ENCODE peak calls at places on chromosomes 6 and 20, in five cellular contexts. J, H, Q, U and M are unnamed samples.

GRCh38 chr6:53598584-53598983 is 53.7 kb upstream of the GCLC start:
- DNase-seq in H (no peak), U (no peak), Q (no peak), J (no peak), M (no peak)

GRCh38 chr6:27237089-27237723 is 10.3 kb upstream of the PRSS16 start:
- DNase-seq in Q (no peak), J (peak; percentile 67), U (no peak), H (no peak), M (no peak)

GRCh38 chr20:9185511-9185910 is 116.6 kb downstream of the PLCB4 start:
- DNase-seq in Q (no peak), H (peak; percentile 16), U (no peak), J (no peak), M (no peak)

GRCh38 chr6:169225887-169226286 is 27.8 kb downstream of the THBS2 start:
- DNase-seq in U (peak; percentile 63), H (no peak), J (no peak), Q (no peak), M (no peak)

GRCh38 chr20:35363190-35363589 is 48.6 kb downstream of the UQCC1 start:
- DNase-seq in U (no peak), Q (no peak), J (no peak), H (no peak), M (no peak)

GRCh38 chr20:61628901-61629300 is 376.8 kb downstream of the CDH4 start:
- DNase-seq in Q (no peak), H (no peak), J (no peak), U (no peak), M (no peak)

GRCh38 chr6:159092631-159093030 is 47.8 kb upstream of the TAGAP start:
- DNase-seq in J (no peak), Q (no peak), H (no peak), U (no peak), M (no peak)

GRCh38 chr20:34401741-34402455 is 38.8 kb downstream of the ITCH start:
- DNase-seq in Q (no peak), J (no peak), U (no peak), H (no peak), M (no peak)

GRCh38 chr6:69022991-69023390 is 387.9 kb downstream of the ADGRB3 start:
- DNase-seq in Q (no peak), H (no peak), U (no peak), J (no peak), M (no peak)

GRCh38 chr6:5695260-5696245 is 311.2 kb downstream of the NRN1 start:
- DNase-seq in Q (no peak), H (no peak), J (no peak), U (no peak), M (no peak)

GRCh38 chr6:169988769-169989550 is 237.5 kb downstream of the ERMARD start:
- DNase-seq in H (no peak), U (no peak), J (no peak), Q (no peak), M (no peak)

GRCh38 chr20:53040678-53041674 is 68.8 kb downstream of the TSHZ2 start:
- DNase-seq in J (no peak), Q (peak; percentile 38), U (peak; percentile 69), H (no peak), M (no peak)

GRCh38 chr20:10225439-10226080 is 6.9 kb downstream of the SNAP25 start:
- DNase-seq in H (no peak), Q (no peak), U (no peak), J (no peak), M (no peak)

GRCh38 chr20:33463332-33464101 is 20.0 kb upstream of the SNTA1 start:
- DNase-seq in J (no peak), Q (no peak), H (no peak), U (no peak), M (no peak)

GRCh38 chr6:150417899-150418824 is 49.4 kb downstream of the IYD start:
- DNase-seq in J (peak; percentile 88), U (no peak), Q (peak; percentile 59), H (peak; percentile 10), M (peak; percentile 28)

GRCh38 chr6:126976263-126976797 is 142.1 kb upstream of the RSPO3 start:
- DNase-seq in U (no peak), J (no peak), Q (no peak), H (no peak), M (no peak)

GRCh38 chr6:82283771-82284420 is 36.4 kb upstream of the IBTK start:
- DNase-seq in U (no peak), J (no peak), H (no peak), Q (no peak), M (no peak)

GRCh38 chr6:34233867-34234266 is 2.8 kb upstream of the HMGA1 start:
- DNase-seq in U (peak; percentile 55), H (no peak), Q (no peak), J (no peak), M (no peak)

GRCh38 chr6:169800668-169801395 is 49.4 kb downstream of the ERMARD start:
- DNase-seq in H (peak; percentile 45), Q (no peak), U (peak; percentile 58), J (peak; percentile 13), M (no peak)

GRCh38 chr6:16394651-16395050 is 156.3 kb downstream of the GMPR start:
- DNase-seq in Q (no peak), J (no peak), H (no peak), U (no peak), M (no peak)

GRCh38 chr20:57445298-57445697 is 54.1 kb downstream of the RBM38 start:
- DNase-seq in H (peak; percentile 54), J (no peak), Q (no peak), U (peak; percentile 95), M (no peak)

GRCh38 chr20:14712302-14712739 is 374.9 kb upstream of the FLRT3 start:
- DNase-seq in J (no peak), Q (no peak), H (peak; percentile 63), U (no peak), M (no peak)

GRCh38 chr6:109164331-109164730 is 69.0 kb downstream of the CEP57L1 start:
- DNase-seq in J (no peak), U (no peak), H (no peak), Q (no peak), M (no peak)

GRCh38 chr20:42688576-42688975 is 501.1 kb downstream of the PTPRT start:
- DNase-seq in J (no peak), Q (no peak), H (no peak), U (no peak), M (no peak)

GRCh38 chr20:7792131-7792869 is 148.0 kb downstream of the HAO1 start:
- DNase-seq in H (no peak), J (no peak), U (no peak), Q (no peak), M (no peak)

GRCh38 chr6:89242574-89243330 is 25.6 kb upstream of the GABRR1 start:
- DNase-seq in H (peak; percentile 34), U (no peak), J (peak; percentile 59), Q (no peak), M (no peak)

GRCh38 chr6:3911614-3912336 is 62.6 kb downstream of the FAM50B start:
- DNase-seq in J (peak; percentile 48), H (peak; percentile 43), U (peak; percentile 93), Q (no peak), M (no peak)

GRCh38 chr6:3911130-3911529 is 62.0 kb downstream of the FAM50B start:
- DNase-seq in J (no peak), H (no peak), U (peak; percentile 56), Q (no peak), M (no peak)

GRCh38 chr6:3908223-3908622 is 59.0 kb downstream of the FAM50B start:
- DNase-seq in Q (no peak), J (no peak), H (no peak), U (peak; percentile 42), M (no peak)

GRCh38 chr6:3908961-3909360 is 59.8 kb downstream of the FAM50B start:
- DNase-seq in Q (no peak), U (peak; percentile 59), H (no peak), J (no peak), M (no peak)

DNA sequence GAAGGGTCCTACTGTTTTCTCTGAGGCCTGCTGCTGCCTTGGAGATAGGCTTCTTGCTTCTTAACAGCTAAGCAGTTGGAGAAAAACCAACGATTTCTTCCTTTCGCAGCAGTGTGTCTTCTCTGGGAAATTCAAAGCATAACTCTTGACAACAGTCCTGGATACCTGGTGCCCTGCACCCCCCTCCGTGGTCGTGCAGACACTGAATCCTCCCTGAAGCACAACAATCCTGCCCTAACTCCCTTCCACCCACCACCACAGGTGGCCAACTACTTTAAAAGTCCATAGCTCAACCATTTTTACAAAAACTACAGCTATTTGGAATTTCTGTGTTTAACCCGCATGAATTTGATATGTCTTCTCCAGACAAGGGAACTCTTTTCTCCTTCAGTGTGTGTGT is 61.1 kb downstream of the FAM50B start:
- DNase-seq in J (no peak), Q (no peak), U (peak; percentile 33), H (no peak), M (no peak)
- H3K27me3 ChIP-seq in J (no peaks in the 10 kb centered on the region), Q (no peaks in the 10 kb centered on the region), U (no peaks in the 10 kb centered on the region), H (no peaks in the 10 kb centered on the region), M (no peaks in the 10 kb centered on the region)

GRCh38 chr6:125346143-125346925 is 44.6 kb upstream of the HDDC2 start:
- DNase-seq in H (no peak), U (no peak), Q (no peak), J (no peak), M (no peak)

GRCh38 chr6:125341460-125341859 is 39.7 kb upstream of the HDDC2 start:
- DNase-seq in Q (no peak), U (no peak), H (no peak), J (no peak), M (no peak)

GRCh38 chr6:125346926-125347563 is 45.3 kb upstream of the HDDC2 start:
- DNase-seq in H (no peak), Q (no peak), J (no peak), U (no peak), M (no peak)
- H3K4me3 ChIP-seq in H (no peak overlapping the region), Q (no peak overlapping the region), J (no peak overlapping the region), U (peak overlapping the region; percentile 55), M (no peak overlapping the region)

DNA sequence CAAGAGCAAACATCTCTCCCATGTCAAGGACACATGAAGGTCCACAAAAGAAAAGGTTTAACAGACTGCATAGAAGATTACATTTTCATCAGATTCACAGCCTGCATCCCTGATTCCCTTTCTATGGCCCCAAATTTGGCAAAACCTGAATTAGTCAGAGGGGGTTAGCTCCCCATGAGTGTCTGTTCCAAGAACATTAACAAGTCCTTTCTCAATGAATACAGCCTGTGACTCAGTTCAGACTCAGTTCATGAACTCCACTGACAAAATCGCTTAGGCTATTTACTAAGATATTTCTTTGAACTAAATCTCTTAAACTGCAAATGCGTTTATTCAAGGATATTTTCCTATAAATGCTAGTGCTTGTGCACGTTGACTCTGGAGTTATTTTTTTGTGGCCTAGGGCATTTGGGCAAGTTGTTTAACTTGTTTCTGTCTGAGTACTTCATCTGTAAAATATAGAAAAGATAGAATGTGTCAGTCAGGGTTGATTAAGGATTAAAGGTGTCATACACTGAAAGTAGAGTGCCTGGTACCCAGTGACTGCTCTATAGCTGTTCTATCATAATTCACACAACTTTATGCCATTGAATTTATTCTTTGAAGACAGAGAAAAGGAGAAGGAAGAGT is 422.6 kb downstream of the HTR1B start:
- DNase-seq in J (no peak), Q (no peak), H (no peak), U (no peak), M (no peak)
- H3K27me3 ChIP-seq in J (no peaks in the 10 kb centered on the region), Q (no peaks in the 10 kb centered on the region), H (no peaks in the 10 kb centered on the region), U (no peaks in the 10 kb centered on the region), M (no peaks in the 10 kb centered on the region)

DNA sequence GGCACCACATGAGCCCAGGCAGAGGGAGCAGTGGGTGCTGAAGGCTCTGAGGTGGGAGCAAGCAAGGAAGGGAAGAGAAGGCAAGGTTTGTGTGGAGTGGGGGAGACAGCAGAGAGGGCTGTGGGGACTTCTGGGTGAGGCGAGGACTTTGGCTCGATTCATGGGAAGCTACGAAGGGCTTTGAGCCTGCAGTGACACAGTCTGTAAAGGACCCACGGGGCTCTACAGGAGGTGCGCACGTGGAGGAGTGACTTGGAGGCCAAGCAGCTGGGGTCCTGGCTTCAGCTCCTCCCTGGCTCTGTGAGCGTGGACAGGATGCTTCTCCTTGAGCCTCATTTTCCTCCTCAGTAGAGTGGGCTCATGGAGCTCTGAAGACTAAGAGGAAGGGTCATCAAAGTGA is 29.2 kb upstream of the CSNK2A1 start:
- DNase-seq in H (no peak), J (no peak), Q (no peak), U (no peak), M (no peak)
- H3K4me3 ChIP-seq in H (no peak overlapping the region), J (no peak overlapping the region), Q (no peak overlapping the region), U (no peak overlapping the region), M (no peak overlapping the region)